ENCODE peak calls at places on chromosomes 6 and 20, in four cellular contexts. W is AG09309, T is AG08395, A is GM13976. Z is an unnamed sample.

GRCh38 chr6:85464260-85464644 is 14.4 kb downstream of the NT5E start:
- DNase-seq in W (peak; percentile 94), T (peak; percentile 83), A (no peak), Z (no peak)

GRCh38 chr20:37406010-37406998 is 60.4 kb downstream of the SRC start:
- DNase-seq in W (no peak), T (peak; percentile 82), A (peak; percentile 89), Z (peak; percentile 66)

GRCh38 chr6:26532699-26533523 is 5.3 kb upstream of the HMGN4 start:
- DNase-seq in W (peak; percentile 69), T (peak; percentile 77), A (peak; percentile 78), Z (peak; percentile 88)

GRCh38 chr6:43113431-43114260 is 37.5 kb downstream of the PTK7 start:
- DNase-seq in W (no peak), T (no peak), A (no peak), Z (no peak)

GRCh38 chr6:3068329-3069223 is at the start of gene RIPK1:
- DNase-seq in W (no peak), T (peak; percentile 96), A (peak; percentile 98), Z (peak; percentile 98)

GRCh38 chr6:166939276-166939816 is 17.0 kb downstream of the RNASET2 start:
- DNase-seq in W (no peak), T (no peak), A (peak; percentile 3), Z (no peak)

GRCh38 chr6:132298344-132298949 is 102.8 kb downstream of the MOXD1 start:
- DNase-seq in W (peak; percentile 8), T (peak; percentile 50), A (no peak), Z (no peak)

GRCh38 chr6:167973092-167973880 is 24.2 kb upstream of the KIF25 start:
- DNase-seq in W (no peak), T (no peak), A (no peak), Z (no peak)

GRCh38 chr6:90024633-90025032 is 130.4 kb downstream of the GJA10 start:
- DNase-seq in W (no peak), T (no peak), A (no peak), Z (no peak)

GRCh38 chr6:118896339-118897136 is 2.6 kb downstream of the ASF1A start:
- DNase-seq in W (no peak), T (no peak), A (peak; percentile 45), Z (no peak)

GRCh38 chr20:25051386-25052155 is 6.4 kb downstream of the ACSS1 start:
- DNase-seq in W (no peak), T (no peak), A (no peak), Z (no peak)

GRCh38 chr6:49915035-49915434 is 48.7 kb upstream of the CRISP1 start:
- DNase-seq in W (no peak), T (no peak), A (no peak), Z (peak; percentile 56)

GRCh38 chr6:88814909-88815308 is 148.5 kb downstream of the RNGTT start:
- DNase-seq in W (no peak), T (no peak), A (no peak), Z (no peak)

GRCh38 chr20:10673831-10674683 is at the start of gene JAG1:
- DNase-seq in W (peak; percentile 79), T (peak; percentile 98), A (peak; percentile 94), Z (peak; percentile 98)

GRCh38 chr6:56624046-56624727 is 18.5 kb downstream of the DST start:
- DNase-seq in W (no peak), T (no peak), A (no peak), Z (no peak)

GRCh38 chr6:155274533-155274932 is 10.7 kb downstream of the CLDN20 start:
- DNase-seq in W (no peak), T (peak; percentile 53), A (no peak), Z (no peak)

GRCh38 chr6:121645100-121645745 is 209.8 kb downstream of the GJA1 start:
- DNase-seq in W (no peak), T (peak; percentile 6), A (no peak), Z (no peak)

GRCh38 chr20:2509794-2510193 is 1.1 kb upstream of the ZNF343 start:
- DNase-seq in W (no peak), T (no peak), A (no peak), Z (no peak)

GRCh38 chr6:146915671-146916127 is 288.5 kb upstream of the STXBP5 start:
- DNase-seq in W (no peak), T (peak; percentile 43), A (no peak), Z (no peak)

GRCh38 chr6:131765081-131765852 is 42.6 kb upstream of the ENPP1 start:
- DNase-seq in W (peak; percentile 82), T (peak; percentile 70), A (no peak), Z (peak; percentile 29)

GRCh38 chr6:136511397-136511796 is 38.8 kb downstream of the MAP7 start:
- DNase-seq in W (no peak), T (no peak), A (no peak), Z (no peak)

GRCh38 chr20:31819083-31819784 is at the start of gene MYLK2:
- DNase-seq in W (no peak), T (no peak), A (no peak), Z (peak; percentile 71)

GRCh38 chr20:56755201-56755600 is 126.1 kb downstream of the TFAP2C start:
- DNase-seq in W (peak; percentile 31), T (no peak), A (no peak), Z (no peak)

GRCh38 chr6:40395066-40395697 is 192.0 kb downstream of the LRFN2 start:
- DNase-seq in W (no peak), T (peak; percentile 55), A (no peak), Z (no peak)

GRCh38 chr6:27547157-27548075 is 74.5 kb upstream of the ZNF184 start:
- DNase-seq in W (no peak), T (peak; percentile 24), A (no peak), Z (no peak)

GRCh38 chr20:2109425-2110210 is 8.0 kb downstream of the STK35 start:
- DNase-seq in W (no peak), T (no peak), A (no peak), Z (peak; percentile 83)

GRCh38 chr20:15359056-15359455 is 1021.6 kb upstream of the FLRT3 start:
- DNase-seq in W (no peak), T (peak; percentile 18), A (no peak), Z (no peak)

GRCh38 chr6:138654715-138655634 is 118.6 kb upstream of the CCDC28A start:
- DNase-seq in W (no peak), T (peak; percentile 40), A (peak; percentile 60), Z (no peak)

GRCh38 chr6:70651326-70651905 is 16.3 kb upstream of the SMAP1 start:
- DNase-seq in W (no peak), T (no peak), A (peak; percentile 16), Z (no peak)

GRCh38 chr6:12849420-12850200 is 133.0 kb downstream of the PHACTR1 start:
- DNase-seq in W (no peak), T (peak; percentile 16), A (no peak), Z (no peak)

GRCh38 chr6:166237611-166238010 is 70.0 kb upstream of the TBXT start:
- DNase-seq in W (peak; percentile 67), T (peak; percentile 7), A (no peak), Z (no peak)